ENCODE peak calls at places on chromosome 14, in six cellular contexts. I, K, D, Y, W and A are unnamed samples.

GRCh38 chr14:99910337-99911268 is 117.4 kb downstream of the EML1 start:
- DNase-seq in I (no peak), K (no peak), D (no peak), Y (no peak), W (no peak), A (no peak)

GRCh38 chr14:98198385-98198784 is 1073.6 kb downstream of the BCL11B start:
- DNase-seq in I (no peak), K (no peak), D (no peak), Y (no peak), W (no peak), A (no peak)

GRCh38 chr14:94051115-94051514 is 25.0 kb downstream of the OTUB2 start:
- DNase-seq in I (no peak), K (no peak), D (peak; percentile 84), Y (peak; percentile 72), W (no peak), A (no peak)

GRCh38 chr14:70955543-70956480 is 48.6 kb downstream of the PCNX1 start:
- DNase-seq in I (peak; percentile 30), K (no peak), D (no peak), Y (peak; percentile 3), W (no peak), A (peak; percentile 41)

GRCh38 chr14:54893151-54893760 is 9.4 kb downstream of the GCH1 start:
- DNase-seq in I (peak; percentile 33), K (no peak), D (no peak), Y (no peak), W (no peak), A (peak; percentile 5)

GRCh38 chr14:30179381-30180130 is 251.9 kb upstream of the PRKD1 start:
- DNase-seq in I (no peak), K (no peak), D (no peak), Y (no peak), W (no peak), A (no peak)

GRCh38 chr14:78088941-78089340 is 81.2 kb upstream of the NRXN3 start:
- DNase-seq in I (no peak), K (no peak), D (no peak), Y (no peak), W (no peak), A (no peak)

GRCh38 chr14:94989417-94989816 is 167.9 kb downstream of the DICER1 start:
- DNase-seq in I (no peak), K (no peak), D (no peak), Y (no peak), W (no peak), A (no peak)

GRCh38 chr14:65791551-65791981 is 379.0 kb downstream of the FUT8 start:
- DNase-seq in I (no peak), K (no peak), D (no peak), Y (no peak), W (no peak), A (peak; percentile 40)